ENCODE peak calls at places on chromosomes 3 and 15, in four cellular contexts. One of them, this sample, is unnamed.

GRCh38 chr3:14461748-14462324 is 59.4 kb downstream of the SLC6A6 start:
- DNase-seq in aorta: peak
- DNase-seq in fibroblast of lung: peak
- DNase-seq in A549: peak
- DNase-seq in this sample: no peak

GRCh38 chr3:181561605-181562031 is 150.1 kb upstream of the SOX2 start:
- DNase-seq in A549: no peak
- DNase-seq in aorta: no peak
- DNase-seq in fibroblast of lung: no peak
- DNase-seq in this sample: no peak

GRCh38 chr15:60255390-60255789 is 142.4 kb downstream of the ANXA2 start:
- DNase-seq in fibroblast of lung: peak
- DNase-seq in A549: peak
- DNase-seq in aorta: no peak
- DNase-seq in this sample: no peak

GRCh38 chr3:99394831-99395733 is 243.3 kb upstream of the COL8A1 start:
- DNase-seq in fibroblast of lung: peak
- DNase-seq in A549: no peak
- DNase-seq in aorta: no peak
- DNase-seq in this sample: no peak

GRCh38 chr3:53780806-53781205 is 65.4 kb downstream of the CHDH start:
- DNase-seq in aorta: no peak
- DNase-seq in A549: no peak
- DNase-seq in fibroblast of lung: no peak
- DNase-seq in this sample: no peak

GRCh38 chr3:3296858-3297430 is 117.5 kb upstream of the CRBN start:
- DNase-seq in aorta: no peak
- DNase-seq in A549: no peak
- DNase-seq in fibroblast of lung: no peak
- DNase-seq in this sample: no peak

GRCh38 chr15:66570327-66570726 is 4.5 kb upstream of the LCTL start:
- DNase-seq in A549: no peak
- DNase-seq in fibroblast of lung: no peak
- DNase-seq in aorta: no peak
- DNase-seq in this sample: peak

GRCh38 chr3:42025388-42026138 is 63.7 kb upstream of the ULK4 start:
- DNase-seq in A549: peak
- DNase-seq in fibroblast of lung: peak
- DNase-seq in aorta: peak
- DNase-seq in this sample: peak

GRCh38 chr15:77097921-77098320 is 27.0 kb upstream of the TSPAN3 start:
- DNase-seq in fibroblast of lung: no peak
- DNase-seq in A549: no peak
- DNase-seq in aorta: no peak
- DNase-seq in this sample: no peak

GRCh38 chr15:70435369-70435768 is 328.0 kb downstream of the UACA start:
- DNase-seq in fibroblast of lung: no peak
- DNase-seq in aorta: no peak
- DNase-seq in A549: no peak
- DNase-seq in this sample: no peak

GRCh38 chr3:100603449-100603848 is 6.0 kb upstream of the ADGRG7 start:
- DNase-seq in aorta: no peak
- DNase-seq in fibroblast of lung: peak
- DNase-seq in A549: peak
- DNase-seq in this sample: no peak

DNA sequence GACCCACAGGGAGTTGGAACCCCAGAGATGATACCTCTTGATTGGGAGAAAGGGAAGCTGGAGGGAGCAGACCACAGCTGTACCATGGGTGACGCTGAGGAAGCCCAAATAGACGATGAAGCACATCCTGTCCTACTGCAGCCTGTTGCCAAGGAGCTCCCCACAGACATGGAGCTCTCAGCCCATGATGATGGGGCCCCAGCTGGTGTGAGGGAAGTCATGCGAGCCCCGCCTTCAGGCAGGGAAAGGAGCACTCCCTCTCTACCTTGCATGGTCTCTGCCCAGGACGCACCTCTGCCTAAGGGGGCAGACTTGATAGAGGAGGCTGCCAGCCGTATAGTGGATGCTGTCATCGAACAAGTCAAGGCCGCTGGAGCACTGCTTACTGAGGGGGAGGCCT is 201.1 kb downstream of the AKAP13 start:
- DNase-seq in fibroblast of lung: no peak
- DNase-seq in aorta: peak
- DNase-seq in A549: no peak
- DNase-seq in this sample: no peak
- H3K4me3 ChIP-seq in fibroblast of lung: no peak
- H3K4me3 ChIP-seq in aorta: no peak
- H3K4me3 ChIP-seq in A549: peak
- H3K4me3 ChIP-seq in this sample: peak

GRCh38 chr15:75693501-75694240 is 19.0 kb downstream of the CSPG4 start:
- DNase-seq in fibroblast of lung: peak
- DNase-seq in A549: no peak
- DNase-seq in aorta: no peak
- DNase-seq in this sample: no peak

GRCh38 chr15:75695634-75696302 is 16.9 kb downstream of the CSPG4 start:
- DNase-seq in aorta: no peak
- DNase-seq in A549: no peak
- DNase-seq in fibroblast of lung: no peak
- DNase-seq in this sample: no peak

GRCh38 chr15:75695206-75695605 is 17.4 kb downstream of the CSPG4 start:
- DNase-seq in A549: no peak
- DNase-seq in fibroblast of lung: no peak
- DNase-seq in aorta: no peak
- DNase-seq in this sample: no peak

GRCh38 chr15:75696303-75696657 is 16.4 kb downstream of the CSPG4 start:
- DNase-seq in aorta: peak
- DNase-seq in A549: no peak
- DNase-seq in fibroblast of lung: no peak
- DNase-seq in this sample: no peak

GRCh38 chr15:75694241-75695182 is 18.1 kb downstream of the CSPG4 start:
- DNase-seq in fibroblast of lung: peak
- DNase-seq in aorta: peak
- DNase-seq in A549: peak
- DNase-seq in this sample: peak
- H3K4me3 ChIP-seq in fibroblast of lung: no peak
- H3K4me3 ChIP-seq in aorta: no peak
- H3K4me3 ChIP-seq in A549: no peak
- H3K4me3 ChIP-seq in this sample: peak

DNA sequence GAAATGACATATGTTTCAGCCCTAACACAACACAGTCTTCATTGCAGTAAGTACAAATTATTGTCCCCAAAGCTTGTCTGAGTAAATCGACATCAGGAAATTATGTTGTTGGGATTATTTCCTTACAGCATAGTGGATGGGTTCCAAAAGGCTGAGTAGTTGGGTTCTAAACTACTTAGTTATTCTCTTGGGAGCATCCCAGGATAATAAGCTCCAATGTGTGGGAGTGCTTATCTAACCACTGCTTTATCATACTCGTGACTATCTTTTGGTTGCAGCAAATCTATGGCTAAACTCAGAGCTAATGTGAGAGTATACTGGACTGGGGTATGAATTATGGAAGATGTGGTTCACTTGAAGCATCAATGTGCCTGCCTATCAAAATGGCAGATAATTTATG is 128.5 kb downstream of the RBMS3 start:
- DNase-seq in aorta: no peak
- DNase-seq in fibroblast of lung: no peak
- DNase-seq in A549: no peak
- DNase-seq in this sample: no peak
- H3K4me3 ChIP-seq in aorta: no peak
- H3K4me3 ChIP-seq in fibroblast of lung: no peak
- H3K4me3 ChIP-seq in A549: no peak
- H3K4me3 ChIP-seq in this sample: no peak

DNA sequence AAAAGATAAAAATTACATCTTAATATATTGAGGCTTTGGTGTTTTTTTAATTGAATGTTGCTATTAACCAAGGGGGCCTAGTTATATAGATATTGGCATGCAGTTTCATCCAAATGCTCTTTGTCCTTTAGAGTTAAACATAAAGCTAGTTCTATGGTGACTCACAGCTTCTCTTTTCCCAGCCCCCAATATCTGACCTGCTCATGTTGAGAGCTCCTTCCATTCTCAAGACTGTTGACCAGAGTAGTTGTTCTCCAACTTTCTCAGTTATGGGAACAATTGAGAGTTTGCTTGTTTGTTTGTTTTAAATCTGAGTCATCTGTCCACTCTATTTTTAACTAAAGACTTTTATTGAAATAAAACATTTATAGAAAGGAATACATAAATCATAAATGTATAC is 15.8 kb upstream of the RARB start:
- DNase-seq in aorta: no peak
- DNase-seq in A549: peak
- DNase-seq in fibroblast of lung: peak
- DNase-seq in this sample: no peak
- H3K4me3 ChIP-seq in aorta: no peak
- H3K4me3 ChIP-seq in A549: no peak
- H3K4me3 ChIP-seq in fibroblast of lung: no peak
- H3K4me3 ChIP-seq in this sample: no peak

GRCh38 chr3:87229113-87229512 is 2.0 kb downstream of the CHMP2B start:
- DNase-seq in fibroblast of lung: no peak
- DNase-seq in aorta: no peak
- DNase-seq in A549: no peak
- DNase-seq in this sample: no peak
- H3K4me3 ChIP-seq in fibroblast of lung: peak
- H3K4me3 ChIP-seq in aorta: no peak
- H3K4me3 ChIP-seq in A549: peak
- H3K4me3 ChIP-seq in this sample: peak

DNA sequence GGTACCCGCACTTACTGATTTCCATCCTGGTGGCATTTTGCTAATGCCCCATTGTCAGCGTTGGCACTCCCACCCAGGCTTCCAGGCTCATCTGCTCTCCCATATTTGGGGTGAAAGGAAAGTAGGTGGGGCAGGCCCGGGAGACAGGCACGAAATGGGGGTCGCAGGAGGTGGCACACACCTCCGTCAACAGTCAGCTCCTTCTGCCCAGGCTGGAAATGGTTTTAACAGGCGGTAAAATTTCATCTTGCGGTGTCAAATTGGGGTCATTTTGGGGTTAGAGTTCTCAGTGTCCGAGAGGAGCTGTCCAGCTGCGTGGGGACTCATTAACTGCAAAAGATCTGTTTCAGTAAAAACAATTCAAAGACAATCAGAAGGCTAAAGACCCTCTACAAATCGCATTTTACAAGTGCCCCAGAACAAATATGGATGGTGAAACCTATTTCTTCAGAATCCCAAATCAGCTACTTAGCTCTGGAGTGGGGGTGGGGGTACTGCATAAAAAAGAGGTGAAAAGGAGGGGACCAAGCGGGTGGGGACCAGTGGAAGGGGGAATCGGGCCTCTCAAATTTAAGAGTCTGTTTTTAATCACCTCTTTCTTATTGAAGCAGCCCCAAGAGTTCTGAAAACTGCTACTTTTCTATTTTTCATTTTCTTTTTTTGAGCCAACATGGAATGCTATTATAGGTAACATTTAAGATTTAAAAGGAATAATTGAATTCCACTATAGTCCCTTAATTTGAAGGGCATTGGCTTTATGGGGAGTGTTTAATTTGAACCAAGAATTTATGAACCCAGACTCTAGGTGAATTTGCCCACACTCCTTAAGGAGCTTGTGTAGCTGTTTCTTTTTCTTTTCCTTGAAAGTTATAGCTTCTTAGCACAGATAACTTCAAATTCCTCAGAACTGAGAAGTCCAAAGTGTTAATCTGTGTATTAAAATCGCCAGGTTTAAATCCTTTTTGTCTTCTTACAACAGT is 4.4 kb upstream of the MEIS2 start:
- DNase-seq in aorta: no peak
- DNase-seq in fibroblast of lung: no peak
- DNase-seq in A549: no peak
- DNase-seq in this sample: no peak
- H3K4me3 ChIP-seq in aorta: no peak
- H3K4me3 ChIP-seq in fibroblast of lung: no peak
- H3K4me3 ChIP-seq in A549: no peak
- H3K4me3 ChIP-seq in this sample: peak

GRCh38 chr15:50028323-50028722 is 90.7 kb downstream of the ATP8B4 start:
- DNase-seq in aorta: no peak
- DNase-seq in fibroblast of lung: no peak
- DNase-seq in A549: no peak
- DNase-seq in this sample: no peak

GRCh38 chr15:50024183-50024795 is 94.7 kb downstream of the ATP8B4 start:
- DNase-seq in A549: no peak
- DNase-seq in aorta: no peak
- DNase-seq in fibroblast of lung: peak
- DNase-seq in this sample: no peak
- H3K4me3 ChIP-seq in A549: no peak
- H3K4me3 ChIP-seq in aorta: no peak
- H3K4me3 ChIP-seq in fibroblast of lung: peak
- H3K4me3 ChIP-seq in this sample: no peak

GRCh38 chr15:43330780-43331086 is 360 bp upstream of the LCMT2 start:
- DNase-seq in fibroblast of lung: no peak
- DNase-seq in A549: no peak
- DNase-seq in aorta: no peak
- DNase-seq in this sample: no peak
- H3K4me3 ChIP-seq in fibroblast of lung: peak
- H3K4me3 ChIP-seq in A549: peak
- H3K4me3 ChIP-seq in aorta: peak
- H3K4me3 ChIP-seq in this sample: peak

This sample was measured in coronary artery.